ENCODE peak calls at places on chromosomes 7 and 10, in ten cellular contexts. K, R, X, M, Q, C, P, D, F and E are unnamed samples.

GRCh38 chr7:95963446-95963990 is 191.2 kb downstream of the DYNC1I1 start:
- DNase-seq in K (no peak), R (no peak), X (no peak), M (no peak), Q (no peak), C (no peak), P (no peak), D (no peak), F (no peak), E (no peak)

GRCh38 chr10:8061274-8062211 is 7.1 kb downstream of the GATA3 start:
- DNase-seq in K (peak), R (no peak), X (no peak), M (peak), Q (no peak), C (no peak), P (peak), D (no peak), F (no peak), E (no peak)

GRCh38 chr10:60237977-60238376 is 151.7 kb downstream of the ANK3 start:
- DNase-seq in K (no peak), R (peak), X (peak), M (no peak), Q (peak), C (peak), P (peak), D (no peak), F (no peak), E (no peak)

GRCh38 chr7:41574377-41574776 is 128.5 kb downstream of the INHBA start:
- DNase-seq in K (no peak), R (peak), X (no peak), M (no peak), Q (peak), C (no peak), P (no peak), D (no peak), F (no peak), E (no peak)

GRCh38 chr7:33395340-33395739 is 266.0 kb downstream of the BBS9 start:
- DNase-seq in K (no peak), R (no peak), X (no peak), M (no peak), Q (no peak), C (no peak), P (no peak), D (no peak), F (no peak), E (no peak)

GRCh38 chr7:6641305-6642035 is 4.4 kb downstream of the ZNF316 start:
- DNase-seq in K (no peak), R (no peak), X (no peak), M (no peak), Q (no peak), C (no peak), P (no peak), D (no peak), F (no peak), E (no peak)

GRCh38 chr7:149879801-149880738 is 6.3 kb downstream of the ATP6V0E2 start:
- DNase-seq in K (peak), R (no peak), X (no peak), M (no peak), Q (no peak), C (no peak), P (no peak), D (no peak), F (no peak), E (no peak)

GRCh38 chr10:66924674-66925345 is 1.0 kb upstream of the LRRTM3 start:
- DNase-seq in K (no peak), R (no peak), X (no peak), M (no peak), Q (no peak), C (no peak), P (no peak), D (no peak), F (no peak), E (no peak)

GRCh38 chr7:28300488-28300887 is 111.8 kb upstream of the CREB5 start:
- DNase-seq in K (no peak), R (no peak), X (no peak), M (no peak), Q (no peak), C (no peak), P (no peak), D (no peak), F (no peak), E (no peak)

GRCh38 chr7:98165827-98166667 is 45.2 kb upstream of the BHLHA15 start:
- DNase-seq in K (no peak), R (peak), X (peak), M (peak), Q (peak), C (no peak), P (peak), D (no peak), F (peak), E (peak)

GRCh38 chr7:37031571-37032257 is 307.4 kb upstream of the AOAH start:
- DNase-seq in K (no peak), R (peak), X (peak), M (peak), Q (peak), C (peak), P (peak), D (peak), F (no peak), E (no peak)

GRCh38 chr7:114047889-114048288 is 129.1 kb upstream of the PPP1R3A start:
- DNase-seq in K (no peak), R (peak), X (peak), M (no peak), Q (peak), C (peak), P (no peak), D (no peak), F (no peak), E (no peak)

GRCh38 chr7:101557421-101557820 is 71.7 kb downstream of the MYL10 start:
- DNase-seq in K (no peak), R (no peak), X (no peak), M (no peak), Q (no peak), C (no peak), P (no peak), D (no peak), F (no peak), E (no peak)

GRCh38 chr7:158374586-158374985 is 213.0 kb downstream of the PTPRN2 start:
- DNase-seq in K (no peak), R (no peak), X (no peak), M (no peak), Q (no peak), C (no peak), P (no peak), D (no peak), F (no peak), E (no peak)

GRCh38 chr7:140640727-140641531 is at the start of gene DENND2A:
- DNase-seq in K (no peak), R (peak), X (peak), M (peak), Q (peak), C (no peak), P (no peak), D (peak), F (no peak), E (peak)

GRCh38 chr7:69683002-69683401 is 84.7 kb downstream of the AUTS2 start:
- DNase-seq in K (no peak), R (no peak), X (no peak), M (no peak), Q (no peak), C (no peak), P (no peak), D (no peak), F (no peak), E (no peak)

GRCh38 chr10:114577133-114577532 is 80.9 kb downstream of the ABLIM1 start:
- DNase-seq in K (no peak), R (peak), X (peak), M (no peak), Q (peak), C (peak), P (no peak), D (no peak), F (no peak), E (no peak)

GRCh38 chr10:13700461-13701144 is 113.8 kb downstream of the PRPF18 start:
- DNase-seq in K (no peak), R (no peak), X (no peak), M (no peak), Q (no peak), C (no peak), P (no peak), D (no peak), F (no peak), E (no peak)

GRCh38 chr7:10875081-10875480 is 98.6 kb upstream of the PHF14 start:
- DNase-seq in K (no peak), R (no peak), X (no peak), M (no peak), Q (no peak), C (no peak), P (no peak), D (no peak), F (no peak), E (no peak)

GRCh38 chr10:19945275-19945674 is 129.0 kb downstream of the PLXDC2 start:
- DNase-seq in K (no peak), R (no peak), X (peak), M (no peak), Q (no peak), C (no peak), P (no peak), D (no peak), F (no peak), E (no peak)

GRCh38 chr7:74365320-74366022 is 76.3 kb downstream of the CLIP2 start:
- DNase-seq in K (no peak), R (peak), X (peak), M (peak), Q (peak), C (peak), P (no peak), D (peak), F (no peak), E (peak)

GRCh38 chr7:147509859-147510542 is 1080.6 kb upstream of the C7orf33 start:
- DNase-seq in K (no peak), R (peak), X (peak), M (no peak), Q (peak), C (no peak), P (no peak), D (no peak), F (no peak), E (no peak)

GRCh38 chr7:45151967-45152366 is 5.6 kb upstream of the RAMP3 start:
- DNase-seq in K (no peak), R (no peak), X (no peak), M (no peak), Q (no peak), C (no peak), P (no peak), D (no peak), F (no peak), E (no peak)

GRCh38 chr7:111076205-111076604 is 14.7 kb upstream of the LRRN3 start:
- DNase-seq in K (no peak), R (peak), X (no peak), M (no peak), Q (peak), C (no peak), P (peak), D (no peak), F (no peak), E (no peak)

GRCh38 chr10:22733992-22734391 is 19.6 kb upstream of the PIP4K2A start:
- DNase-seq in K (no peak), R (no peak), X (no peak), M (no peak), Q (no peak), C (no peak), P (no peak), D (no peak), F (no peak), E (no peak)

GRCh38 chr10:113041324-113041723 is 91.3 kb downstream of the TCF7L2 start:
- DNase-seq in K (no peak), R (no peak), X (no peak), M (no peak), Q (no peak), C (no peak), P (no peak), D (no peak), F (no peak), E (no peak)

GRCh38 chr10:96271017-96271815 is at the start of gene BLNK:
- DNase-seq in K (no peak), R (peak), X (peak), M (no peak), Q (peak), C (peak), P (no peak), D (no peak), F (no peak), E (no peak)

GRCh38 chr10:67520924-67521520 is 175.0 kb downstream of the CTNNA3 start:
- DNase-seq in K (no peak), R (peak), X (peak), M (peak), Q (peak), C (peak), P (peak), D (peak), F (no peak), E (peak)

GRCh38 chr10:11403116-11403515 is 208.3 kb downstream of the USP6NL start:
- DNase-seq in K (peak), R (no peak), X (no peak), M (no peak), Q (no peak), C (no peak), P (peak), D (no peak), F (peak), E (no peak)

GRCh38 chr10:124459395-124459794 is 2.2 kb upstream of the LHPP start:
- DNase-seq in K (no peak), R (no peak), X (no peak), M (no peak), Q (no peak), C (no peak), P (no peak), D (no peak), F (no peak), E (no peak)

GRCh38 chr10:118626953-118627352 is 31.5 kb upstream of the PRLHR start:
- DNase-seq in K (no peak), R (no peak), X (no peak), M (no peak), Q (no peak), C (no peak), P (no peak), D (no peak), F (no peak), E (no peak)

GRCh38 chr7:32516551-32517082 is 21.3 kb downstream of the AVL9 start:
- DNase-seq in K (no peak), R (peak), X (peak), M (no peak), Q (no peak), C (no peak), P (no peak), D (no peak), F (no peak), E (no peak)

GRCh38 chr7:31036941-31037340 is 15.2 kb upstream of the ADCYAP1R1 start:
- DNase-seq in K (no peak), R (no peak), X (no peak), M (no peak), Q (no peak), C (no peak), P (no peak), D (no peak), F (no peak), E (no peak)

GRCh38 chr7:105639677-105640493 is 58.6 kb upstream of the EFCAB10 start:
- DNase-seq in K (no peak), R (no peak), X (no peak), M (no peak), Q (no peak), C (no peak), P (no peak), D (no peak), F (no peak), E (no peak)

GRCh38 chr7:41027428-41028115 is 675.3 kb downstream of the INHBA start:
- DNase-seq in K (no peak), R (peak), X (peak), M (no peak), Q (peak), C (peak), P (no peak), D (no peak), F (no peak), E (no peak)

GRCh38 chr7:130803127-130803526 is 69.1 kb upstream of the KLF14 start:
- DNase-seq in K (no peak), R (no peak), X (no peak), M (no peak), Q (no peak), C (no peak), P (no peak), D (no peak), F (no peak), E (no peak)

GRCh38 chr10:74419491-74420466 is 268.8 kb downstream of the ADK start:
- DNase-seq in K (no peak), R (peak), X (peak), M (no peak), Q (peak), C (peak), P (peak), D (no peak), F (no peak), E (no peak)

GRCh38 chr7:12490105-12490688 is 80.3 kb upstream of the SCIN start:
- DNase-seq in K (no peak), R (peak), X (peak), M (no peak), Q (peak), C (peak), P (no peak), D (no peak), F (no peak), E (no peak)

GRCh38 chr7:152313879-152314604 is 121.8 kb downstream of the KMT2C start:
- DNase-seq in K (no peak), R (peak), X (peak), M (no peak), Q (peak), C (peak), P (no peak), D (no peak), F (no peak), E (no peak)